ENCODE peak calls at places on chromosomes 2 and 18, in four cellular contexts. A is transverse colon, T is cardiac muscle cell, J is right cardiac atrium. F is an unnamed sample. For H3K9me3 and H3K4me1, the result is how much of the 10 kb centered on the place peaks cover.

GRCh38 chr2:16073471-16073870 is 133.1 kb downstream of the MYCN start:
- DNase-seq in T (no peak), J (no peak), A (no peak), F (no peak)

GRCh38 chr2:44330801-44331200 is 30.5 kb downstream of the PREPL start:
- DNase-seq in A (no peak), J (no peak), T (no peak), F (no peak)

GRCh38 chr2:228669751-228670150 is 488.3 kb upstream of the SPHKAP start:
- DNase-seq in T (no peak), A (no peak), J (no peak), F (no peak)

GRCh38 chr2:219400562-219400961 is 12.8 kb upstream of the DNPEP start:
- DNase-seq in T (no peak), J (no peak), A (no peak), F (no peak)

GRCh38 chr2:179311071-179311470 is 46.4 kb upstream of the SESTD1 start:
- DNase-seq in T (peak), J (no peak), A (no peak), F (no peak)

GRCh38 chr2:239165206-239165831 is 235.5 kb downstream of the HDAC4 start:
- DNase-seq in J (no peak), T (no peak), A (no peak), F (no peak)

GRCh38 chr18:13216092-13216582 is 2.4 kb upstream of the LDLRAD4 start:
- DNase-seq in T (peak), A (peak), J (peak), F (peak)

GRCh38 chr2:64338910-64339500 is 115.0 kb upstream of the LGALSL start:
- DNase-seq in A (no peak), T (no peak), J (no peak), F (no peak)

GRCh38 chr2:123080331-123080730 is 944.8 kb upstream of the CNTNAP5 start:
- DNase-seq in A (no peak), T (no peak), J (no peak), F (no peak)
- H3K9me3 ChIP-seq in A (under half), T (under half), J (under half), F (under half)

DNA sequence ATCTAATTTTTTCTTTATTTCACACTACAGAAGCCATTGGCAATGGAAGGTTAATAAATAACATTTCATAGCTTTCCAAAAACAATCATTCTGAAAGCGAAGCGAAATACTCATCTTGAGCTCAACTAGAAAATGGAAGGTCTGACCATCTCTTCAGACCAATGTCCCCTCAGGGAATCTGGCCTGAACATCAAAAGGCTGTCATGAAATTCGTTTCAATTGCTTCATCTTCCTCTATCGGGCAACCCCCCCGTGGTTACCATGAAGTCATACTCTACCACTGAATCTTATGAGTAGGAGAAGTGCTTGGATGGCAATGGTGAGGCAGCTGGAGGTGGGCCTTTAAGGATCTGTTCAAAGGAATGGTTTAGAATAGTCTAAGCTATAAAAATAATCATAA is 22.9 kb upstream of the CYTIP start:
- DNase-seq in J (no peak), T (no peak), A (no peak), F (no peak)
- H3K4me1 ChIP-seq in J (under half), T (under half), A (under half), F (under half)

DNA sequence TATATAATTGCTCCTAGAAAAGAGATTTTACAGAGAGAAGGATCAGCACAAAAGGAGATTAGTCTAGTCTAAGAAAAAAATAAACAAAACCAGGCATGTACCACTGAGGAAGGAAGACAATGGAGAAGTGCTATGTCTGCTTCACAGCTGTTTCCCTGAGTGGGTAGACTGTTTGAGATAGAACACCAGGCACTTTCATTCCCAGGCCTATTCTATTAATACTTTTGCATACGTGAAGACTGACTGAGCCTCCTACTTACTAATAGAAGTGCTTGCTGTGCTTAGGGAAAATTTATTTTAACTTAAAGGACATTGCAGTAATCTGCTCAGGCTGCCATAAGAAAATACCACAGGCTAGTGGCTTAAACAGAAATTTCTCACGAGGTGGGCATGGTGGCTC is 33.2 kb downstream of the CMPK2 start:
- DNase-seq in A (no peak), T (no peak), J (no peak), F (no peak)
- H3K9me3 ChIP-seq in A (under half), T (under half), J (under half), F (under half)

GRCh38 chr2:231452799-231453508 is 11.3 kb downstream of the NCL start:
- DNase-seq in A (no peak), J (no peak), T (peak), F (no peak)

GRCh38 chr2:231454361-231454791 is 9.9 kb downstream of the NCL start:
- DNase-seq in A (no peak), T (no peak), J (no peak), F (no peak)

GRCh38 chr2:231449503-231450054 is 14.7 kb downstream of the NCL start:
- DNase-seq in A (no peak), T (no peak), J (no peak), F (no peak)

GRCh38 chr2:231455222-231455621 is 9.1 kb downstream of the NCL start:
- DNase-seq in T (no peak), J (no peak), A (no peak), F (no peak)

GRCh38 chr2:231450548-231450989 is 13.7 kb downstream of the NCL start:
- DNase-seq in J (no peak), A (no peak), T (no peak), F (no peak)
- H3K4me1 ChIP-seq in J (under half), A (under half), T (under half), F (under half)

DNA sequence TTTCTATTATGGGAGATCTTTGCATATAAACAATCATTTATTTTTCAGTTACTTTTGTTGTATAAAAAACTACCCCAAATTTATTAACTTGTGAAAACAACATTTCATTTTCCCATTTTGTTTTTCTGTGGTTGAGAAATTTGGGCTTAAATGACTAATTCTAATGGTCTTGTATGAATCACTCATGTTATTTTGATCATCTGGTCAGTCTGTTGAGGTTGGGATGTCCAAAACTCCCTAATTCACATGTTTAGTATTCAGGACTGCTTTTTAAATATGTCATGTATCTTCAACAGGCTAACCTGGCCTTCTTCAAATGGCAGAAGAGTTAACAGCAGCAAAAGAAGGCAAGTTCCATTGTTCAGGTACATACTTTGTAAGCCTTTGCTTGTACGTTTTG is 788.1 kb downstream of the TRIB2 start:
- DNase-seq in T (no peak), J (no peak), A (no peak), F (no peak)
- H3K9me3 ChIP-seq in T (under half), J (under half), A (under half), F (under half)

DNA sequence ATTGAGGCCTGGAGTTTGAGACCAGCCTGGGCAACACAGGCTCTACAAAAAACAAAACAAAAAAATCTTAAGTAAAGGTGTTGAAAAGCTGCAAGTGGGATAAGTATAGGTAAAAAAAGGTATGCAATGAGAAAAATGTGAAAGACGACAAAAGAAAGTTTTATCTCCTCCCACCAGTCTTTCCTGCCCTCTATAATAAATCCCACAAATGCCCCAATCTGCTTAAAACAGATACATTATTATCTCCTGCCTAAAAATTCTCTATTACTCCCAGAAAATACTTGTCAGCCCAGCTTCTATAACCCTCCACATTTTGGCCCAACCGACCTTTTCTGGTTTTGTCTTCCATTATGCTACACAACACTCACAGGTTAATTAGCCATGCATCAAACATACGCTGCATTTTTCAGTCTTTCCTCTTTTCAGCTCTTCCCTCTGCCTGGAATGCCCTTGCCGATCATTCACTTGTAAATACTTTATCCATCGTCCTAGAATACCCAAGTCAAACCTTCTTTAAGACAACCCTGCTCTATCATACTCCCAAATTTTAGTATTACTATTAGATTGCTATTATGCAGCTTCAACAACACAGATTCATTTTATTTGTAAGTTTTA is 10.8 kb downstream of the ASXL2 start:
- DNase-seq in T (no peak), A (no peak), J (no peak), F (no peak)
- H3K4me1 ChIP-seq in T (under half), A (under half), J (under half), F (under half)